ENCODE peak calls at places on chromosomes 1 and 21, in four cellular contexts. K is adrenal gland, B is A549, I is heart left ventricle. Z is an unnamed sample.

GRCh38 chr1:184930232-184930631 is 44.1 kb downstream of the NIBAN1 start:
- DNase-seq in K (no peak), B (no peak), I (no peak), Z (no peak)

GRCh38 chr1:232978827-232979226 is 28.4 kb downstream of the NTPCR start:
- DNase-seq in K (no peak), B (no peak), I (no peak), Z (no peak)

GRCh38 chr1:204751883-204752687 is 66.5 kb upstream of the LRRN2 start:
- DNase-seq in K (no peak), B (peak; percentile 85), I (no peak), Z (peak; percentile 76)

GRCh38 chr1:21511579-21512522 is 2.6 kb downstream of the ALPL start:
- DNase-seq in K (peak; percentile 85), B (no peak), I (peak; percentile 42), Z (peak; percentile 92)

GRCh38 chr21:26513212-26513611 is 59.9 kb downstream of the CYYR1 start:
- DNase-seq in K (peak; percentile 55), B (no peak), I (no peak), Z (no peak)

GRCh38 chr1:219340796-219341195 is 167.1 kb downstream of the LYPLAL1 start:
- DNase-seq in K (no peak), B (no peak), I (no peak), Z (no peak)

GRCh38 chr1:68111804-68112436 is 61.5 kb upstream of the DIRAS3 start:
- DNase-seq in K (peak; percentile 81), B (peak; percentile 79), I (peak; percentile 57), Z (peak; percentile 55)

GRCh38 chr21:37642493-37642892 is 273.8 kb downstream of the KCNJ6 start:
- DNase-seq in K (peak; percentile 54), B (peak; percentile 37), I (no peak), Z (no peak)

GRCh38 chr1:159122005-159122621 is 45.5 kb upstream of the AIM2 start:
- DNase-seq in K (no peak), B (no peak), I (no peak), Z (no peak)

GRCh38 chr1:72557446-72558049 is 275.2 kb upstream of the NEGR1 start:
- DNase-seq in K (no peak), B (no peak), I (no peak), Z (no peak)

GRCh38 chr1:53313556-53313955 is 14.3 kb downstream of the LRP8 start:
- DNase-seq in K (no peak), B (no peak), I (no peak), Z (no peak)

GRCh38 chr1:169892819-169893644 is 664 bp downstream of the SCYL3 start:
- DNase-seq in K (peak; percentile 53), B (peak; percentile 14), I (no peak), Z (no peak)

GRCh38 chr1:226602186-226603029 is 53.8 kb downstream of the STUM start:
- DNase-seq in K (no peak), B (no peak), I (peak; percentile 64), Z (peak; percentile 92)

GRCh38 chr1:40736085-40736531 is 44.6 kb downstream of the NFYC start:
- DNase-seq in K (no peak), B (no peak), I (no peak), Z (no peak)

GRCh38 chr1:114274621-114275317 is 121.1 kb upstream of the SYT6 start:
- DNase-seq in K (no peak), B (no peak), I (no peak), Z (no peak)

GRCh38 chr1:162905759-162906158 is 44.8 kb upstream of the CCDC190 start:
- DNase-seq in K (no peak), B (peak; percentile 14), I (no peak), Z (no peak)

GRCh38 chr1:28915036-28915895 is 897 bp downstream of the EPB41 start:
- DNase-seq in K (peak; percentile 38), B (peak; percentile 30), I (no peak), Z (no peak)

GRCh38 chr1:233993651-233994050 is 89.2 kb downstream of the SLC35F3 start:
- DNase-seq in K (no peak), B (peak; percentile 29), I (no peak), Z (no peak)

GRCh38 chr1:220011620-220012019 is 34.7 kb downstream of the EPRS1 start:
- DNase-seq in K (no peak), B (no peak), I (no peak), Z (no peak)

GRCh38 chr1:26171084-26172072 is at the start of gene ZNF593OS:
- DNase-seq in K (no peak), B (no peak), I (no peak), Z (no peak)

GRCh38 chr1:26168410-26169167 is at the start of gene C1orf232:
- DNase-seq in K (no peak), B (no peak), I (no peak), Z (no peak)

GRCh38 chr1:26170472-26170821 is 739 bp downstream of the ZNF593 start:
- DNase-seq in K (no peak), B (no peak), I (no peak), Z (no peak)

GRCh38 chr1:26169201-26169600 is 438 bp upstream of the C1orf232 start:
- DNase-seq in K (no peak), B (no peak), I (no peak), Z (no peak)

DNA sequence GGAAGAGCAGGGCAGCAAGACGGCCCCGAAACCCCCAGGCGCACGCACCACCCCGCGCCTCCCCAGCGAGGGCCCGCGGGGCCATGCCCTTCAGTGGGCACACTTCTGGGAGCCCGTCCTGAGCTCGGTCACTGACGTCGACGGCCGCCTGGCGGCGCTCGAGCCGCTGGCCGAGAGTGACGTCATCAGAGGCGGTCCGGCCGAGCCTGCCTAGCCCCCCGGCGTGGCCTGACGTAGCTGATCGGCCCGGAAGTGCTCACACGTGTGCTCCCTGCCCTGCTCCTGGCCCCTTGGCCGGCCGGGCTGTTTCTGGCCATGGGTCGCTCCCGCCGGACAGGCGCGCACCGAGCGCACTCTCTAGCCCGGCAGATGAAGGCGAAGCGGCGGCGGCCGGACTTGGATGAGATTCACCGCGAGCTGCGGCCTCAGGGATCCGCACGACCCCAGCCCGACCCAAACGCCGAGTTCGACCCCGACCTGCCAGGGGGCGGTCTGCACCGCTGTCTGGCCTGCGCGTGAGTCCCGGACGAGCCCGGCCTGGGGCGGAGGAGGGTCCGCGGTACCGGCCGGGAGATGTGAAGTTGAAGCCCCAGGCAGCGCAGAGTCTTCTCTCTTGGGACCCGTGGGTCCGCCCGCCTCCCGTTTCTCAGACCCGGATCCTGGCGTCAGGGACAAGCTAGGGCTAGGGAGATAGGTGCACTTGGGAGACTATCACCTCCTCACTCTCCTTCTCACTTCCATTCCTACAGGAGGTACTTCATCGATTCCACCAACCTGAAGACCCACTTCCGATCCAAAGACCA is at the start of gene ZNF593:
- DNase-seq in K (peak; percentile 93), B (peak; percentile 91), I (peak; percentile 94), Z (peak; percentile 84)
- TF ChIP-seq POLR2A in K (peak; percentile 25), B (peak; percentile 81), I (no peak), Z (no peak)

DNA sequence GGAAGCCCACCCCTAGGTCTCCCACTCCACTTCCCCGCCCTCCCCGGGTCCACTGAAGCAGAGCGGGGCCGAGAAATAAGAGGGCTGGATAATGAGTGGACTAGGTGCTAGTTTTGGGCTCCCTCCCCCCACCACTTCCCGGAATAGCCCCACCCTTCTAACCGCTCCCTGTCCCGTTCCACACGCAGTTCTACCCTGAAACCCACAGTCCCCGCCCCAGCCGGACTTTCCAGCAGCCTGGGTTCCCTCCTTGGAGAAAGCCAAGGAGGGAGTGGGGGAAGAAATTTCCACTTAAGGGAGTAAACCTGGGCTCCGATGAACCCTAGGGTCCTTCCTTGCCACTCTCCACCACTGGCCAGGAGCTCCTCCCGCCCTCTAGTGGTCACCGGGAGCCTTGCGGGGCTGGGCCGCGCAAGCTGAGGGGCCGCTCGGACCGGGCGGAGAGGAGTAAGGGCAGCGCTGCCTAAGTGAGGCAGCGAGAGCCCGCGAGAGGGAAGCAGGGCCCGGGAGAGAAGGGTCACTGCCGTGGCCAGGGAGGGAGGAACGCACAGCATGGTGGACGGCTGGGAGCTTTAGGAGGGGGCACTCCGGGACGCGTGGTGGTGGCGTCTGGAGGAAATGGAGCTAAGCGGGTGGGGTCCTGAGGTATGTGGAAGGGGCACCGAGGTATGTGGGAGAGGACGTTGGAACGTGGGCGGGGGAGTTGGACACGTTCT is 14.3 kb downstream of the THBS3 start:
- DNase-seq in K (peak; percentile 89), B (peak; percentile 93), I (peak; percentile 84), Z (peak; percentile 82)
- TF ChIP-seq POLR2A in K (no peak), B (peak; percentile 49), I (no peak), Z (no peak)

DNA sequence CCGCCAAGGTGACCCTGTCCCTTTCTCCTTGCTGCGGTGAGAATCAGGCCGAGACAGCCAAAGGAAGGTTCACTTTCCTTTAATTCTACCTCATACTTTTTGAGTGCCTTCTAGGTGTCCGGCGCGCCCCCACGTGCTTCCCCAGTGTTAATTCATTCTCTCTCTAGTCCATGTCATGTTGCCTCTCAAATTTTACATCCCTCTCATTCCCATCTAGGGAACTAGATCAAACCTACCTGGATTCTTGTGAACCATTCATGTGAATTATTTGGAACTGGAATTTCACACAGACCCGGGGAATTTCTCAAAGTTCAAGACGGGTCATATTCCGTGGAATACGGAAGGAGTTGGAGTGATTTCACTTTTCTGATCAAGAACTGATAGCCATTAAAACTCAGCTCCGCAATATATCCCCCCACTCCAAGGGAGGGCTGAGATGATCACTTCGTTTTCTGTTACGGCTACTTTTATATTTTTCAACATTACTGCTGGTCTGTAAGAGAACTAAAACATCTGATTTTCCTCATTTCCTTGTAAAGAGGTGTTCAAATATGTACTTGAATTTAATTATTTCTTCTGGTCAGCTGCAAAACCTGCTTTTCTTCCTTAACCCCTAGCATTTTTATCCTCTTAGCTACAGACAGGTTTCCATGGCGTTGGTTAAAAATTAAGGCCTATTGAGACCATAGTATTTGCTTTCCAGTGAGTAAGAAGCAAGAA is 1.0 kb upstream of the ENO1 start:
- DNase-seq in K (peak; percentile 74), B (no peak), I (no peak), Z (no peak)
- TF ChIP-seq POLR2A in K (no peak), B (no peak), I (no peak), Z (no peak)

GRCh38 chr1:201192478-201192804 is 1.8 kb downstream of the IGFN1 start:
- DNase-seq in K (no peak), B (no peak), I (no peak), Z (no peak)

GRCh38 chr1:201190005-201190404 is 619 bp upstream of the IGFN1 start:
- DNase-seq in K (no peak), B (no peak), I (no peak), Z (no peak)

GRCh38 chr1:201190624-201191051 is at the start of gene IGFN1:
- DNase-seq in K (no peak), B (no peak), I (no peak), Z (no peak)

GRCh38 chr1:201194046-201194445 is 3.4 kb downstream of the IGFN1 start:
- DNase-seq in K (no peak), B (no peak), I (no peak), Z (no peak)

DNA sequence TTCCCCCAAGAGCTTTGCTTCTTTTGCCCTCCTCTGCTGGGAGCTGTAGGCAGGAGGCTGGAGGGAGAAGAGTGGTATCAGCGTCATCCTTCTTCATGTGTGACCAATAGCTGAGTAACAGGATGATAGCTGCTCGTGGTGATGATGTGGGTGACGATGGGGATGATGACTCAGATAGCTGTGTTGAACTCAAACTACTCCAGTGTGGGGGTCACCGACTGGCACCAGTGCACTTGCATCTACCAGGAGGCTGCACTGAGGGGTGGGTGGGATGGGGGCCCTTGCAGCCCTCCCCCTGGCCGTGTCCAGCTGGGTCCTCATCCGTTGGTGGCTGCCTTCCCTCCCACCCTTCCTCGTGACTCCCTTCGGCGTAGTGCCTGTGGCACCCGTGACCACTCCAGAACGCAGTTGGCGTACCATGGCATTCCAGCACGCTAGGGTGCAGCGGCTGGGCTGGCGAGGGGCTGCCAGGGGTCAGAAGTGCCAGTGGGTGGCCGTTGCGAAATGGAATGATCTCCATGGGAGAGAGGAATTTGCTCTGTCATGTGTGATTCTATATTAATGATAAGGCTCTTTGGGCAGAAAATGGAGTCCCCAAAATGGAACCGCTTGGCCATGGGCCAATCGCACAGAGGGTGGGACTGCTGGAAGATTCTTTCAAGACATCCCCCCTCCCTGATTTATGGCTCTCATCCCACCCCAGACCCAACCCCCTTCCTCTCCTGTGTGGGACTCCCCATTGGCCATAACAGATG is 1.3 kb downstream of the IGFN1 start:
- DNase-seq in K (no peak), B (peak; percentile 53), I (no peak), Z (no peak)
- TF ChIP-seq POLR2A in K (no peak), B (no peak), I (no peak), Z (no peak)